ENCODE peak calls at places on chromosomes 7 and 10, in nine cellular contexts. A is astrocyte of the spinal cord, D is MCF 10A, J is AG09309, T is cardiac fibroblast, E is A549, H is retinal pigment epithelial cell, B is IMR-90, Y is endothelial cell. O is an unnamed sample.

GRCh38 chr10:6618340-6618739 is 38.3 kb upstream of the PRKCQ start:
- DNase-seq in A (no peak), D (no peak), J (no peak), T (no peak), E (no peak), H (no peak), B (no peak), Y (no peak), O (no peak)

GRCh38 chr7:109154748-109155147 is 585.1 kb downstream of the DNAJB9 start:
- DNase-seq in A (no peak), D (no peak), J (no peak), T (no peak), E (no peak), H (no peak), B (no peak), Y (no peak), O (no peak)

GRCh38 chr7:100888988-100889760 is at the start of gene UFSP1:
- DNase-seq in A (no peak), D (no peak), J (no peak), T (no peak), E (no peak), H (no peak), B (no peak), Y (peak), O (peak)

GRCh38 chr7:16918288-16918895 is 36.6 kb upstream of the AGR3 start:
- DNase-seq in A (peak), D (peak), J (no peak), T (peak), E (peak), H (no peak), B (peak), Y (peak), O (no peak)

GRCh38 chr7:81611040-81611439 is 158.8 kb downstream of the HGF start:
- DNase-seq in A (no peak), D (no peak), J (no peak), T (no peak), E (no peak), H (no peak), B (no peak), Y (no peak), O (no peak)

GRCh38 chr10:31188792-31189406 is 130.1 kb upstream of the ZEB1 start:
- DNase-seq in A (peak), D (no peak), J (no peak), T (no peak), E (no peak), H (no peak), B (peak), Y (no peak), O (no peak)

GRCh38 chr7:47500103-47500563 is 81.8 kb downstream of the TNS3 start:
- DNase-seq in A (no peak), D (no peak), J (no peak), T (no peak), E (peak), H (no peak), B (no peak), Y (no peak), O (no peak)

GRCh38 chr10:75276029-75276872 is 40.5 kb upstream of the COMTD1 start:
- DNase-seq in A (no peak), D (no peak), J (no peak), T (no peak), E (no peak), H (no peak), B (no peak), Y (no peak), O (no peak)

GRCh38 chr10:105733919-105734318 is 1092.8 kb downstream of the SORCS3 start:
- DNase-seq in A (no peak), D (no peak), J (no peak), T (no peak), E (no peak), H (no peak), B (no peak), Y (no peak), O (no peak)

GRCh38 chr7:92415225-92415624 is 32.1 kb upstream of the GATAD1 start:
- DNase-seq in A (no peak), D (no peak), J (no peak), T (peak), E (no peak), H (no peak), B (peak), Y (no peak), O (no peak)

GRCh38 chr7:69564454-69565417 is 33.5 kb upstream of the AUTS2 start:
- DNase-seq in A (peak), D (no peak), J (no peak), T (peak), E (no peak), H (no peak), B (no peak), Y (no peak), O (no peak)

GRCh38 chr7:22662031-22662430 is 65.0 kb upstream of the IL6 start:
- DNase-seq in A (no peak), D (no peak), J (no peak), T (no peak), E (no peak), H (no peak), B (peak), Y (no peak), O (no peak)

GRCh38 chr7:141558544-141559183 is 7.5 kb downstream of the AGK start:
- DNase-seq in A (peak), D (peak), J (no peak), T (peak), E (no peak), H (no peak), B (peak), Y (no peak), O (no peak)

GRCh38 chr7:134690016-134690415 is 43.4 kb downstream of the BPGM start:
- DNase-seq in A (peak), D (no peak), J (no peak), T (peak), E (peak), H (no peak), B (peak), Y (no peak), O (no peak)

GRCh38 chr10:6056411-6057135 is 5.6 kb downstream of the IL2RA start:
- DNase-seq in A (no peak), D (no peak), J (no peak), T (no peak), E (no peak), H (no peak), B (no peak), Y (no peak), O (no peak)

GRCh38 chr10:95867866-95868265 is 39.9 kb upstream of the CC2D2B start:
- DNase-seq in A (no peak), D (no peak), J (no peak), T (no peak), E (no peak), H (no peak), B (no peak), Y (no peak), O (no peak)

GRCh38 chr10:15419279-15419874 is 48.3 kb upstream of the FAM171A1 start:
- DNase-seq in A (peak), D (peak), J (no peak), T (peak), E (peak), H (peak), B (peak), Y (peak), O (peak)

GRCh38 chr7:121334875-121335648 is 6.3 kb downstream of the WNT16 start:
- DNase-seq in A (no peak), D (no peak), J (no peak), T (no peak), E (no peak), H (no peak), B (peak), Y (no peak), O (no peak)

GRCh38 chr7:128192497-128193142 is 48.5 kb upstream of the LEP start:
- DNase-seq in A (no peak), D (no peak), J (no peak), T (no peak), E (no peak), H (no peak), B (no peak), Y (no peak), O (no peak)

GRCh38 chr10:130014734-130015695 is 50.9 kb upstream of the EBF3 start:
- DNase-seq in A (no peak), D (no peak), J (no peak), T (no peak), E (no peak), H (no peak), B (no peak), Y (no peak), O (no peak)

GRCh38 chr7:128777156-128778123 is 1.8 kb upstream of the OPN1SW start:
- DNase-seq in A (peak), D (no peak), J (no peak), T (peak), E (no peak), H (no peak), B (peak), Y (no peak), O (no peak)

GRCh38 chr10:35442592-35442991 is 106.3 kb downstream of the CCNY start:
- DNase-seq in A (no peak), D (no peak), J (no peak), T (no peak), E (no peak), H (no peak), B (no peak), Y (no peak), O (no peak)
- TF ChIP-seq CTCF in A (no peak), D (no peak), J (no peak), T (no peak), E (no peak), H (no peak), B (no peak), Y (no peak), O (no peak)

GRCh38 chr10:9853405-9854010 is 1164.2 kb upstream of the CELF2 start:
- DNase-seq in A (no peak), D (no peak), J (no peak), T (peak), E (no peak), H (no peak), B (no peak), Y (no peak), O (peak)
- TF ChIP-seq CTCF in A (peak), D (no peak), J (no peak), T (peak), E (no peak), H (no peak), B (no peak), Y (no peak), O (no peak)

GRCh38 chr7:154916381-154917213 is 86.3 kb downstream of the PAXIP1 start:
- DNase-seq in A (no peak), D (no peak), J (no peak), T (no peak), E (no peak), H (no peak), B (no peak), Y (no peak), O (no peak)
- TF ChIP-seq CTCF in A (no peak), D (no peak), J (no peak), T (no peak), E (no peak), H (no peak), B (no peak), Y (no peak), O (no peak)

GRCh38 chr10:97631098-97631497 is 2.2 kb downstream of the MORN4 start:
- DNase-seq in A (no peak), D (no peak), J (no peak), T (no peak), E (no peak), H (no peak), B (peak), Y (no peak), O (no peak)

GRCh38 chr10:97632949-97633884 is at the start of gene MORN4:
- DNase-seq in A (peak), D (peak), J (peak), T (peak), E (peak), H (peak), B (peak), Y (peak), O (peak)

GRCh38 chr10:97629289-97629688 is 4.0 kb downstream of the MORN4 start:
- DNase-seq in A (no peak), D (no peak), J (no peak), T (no peak), E (no peak), H (no peak), B (no peak), Y (no peak), O (no peak)

GRCh38 chr10:97635577-97635976 is 2.3 kb upstream of the MORN4 start:
- DNase-seq in A (no peak), D (no peak), J (no peak), T (no peak), E (no peak), H (no peak), B (no peak), Y (no peak), O (no peak)

DNA sequence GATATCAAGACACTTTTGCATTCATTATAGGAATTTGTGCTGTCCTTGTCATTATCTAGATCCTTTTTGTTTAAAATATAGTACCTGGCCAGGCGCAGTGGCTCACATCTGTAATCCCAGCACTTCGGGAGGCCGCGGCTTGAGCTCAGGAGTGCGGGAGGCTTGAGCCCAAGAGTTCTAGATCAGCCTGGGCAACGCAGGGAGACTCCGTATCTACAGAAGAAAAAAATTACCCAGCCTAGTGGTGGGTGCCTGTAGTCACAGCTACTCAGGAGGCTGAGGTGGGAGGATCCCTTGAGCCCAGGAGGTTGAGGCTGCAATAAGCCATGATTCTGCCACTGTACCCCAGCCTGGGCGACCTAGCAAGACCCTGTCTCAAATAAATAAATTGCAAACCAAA is 621 bp upstream of the MORN4 start:
- DNase-seq in A (no peak), D (peak), J (no peak), T (peak), E (peak), H (no peak), B (no peak), Y (no peak), O (no peak)
- TF ChIP-seq CTCF in A (peak), D (peak), J (no peak), T (peak), E (peak), H (no peak), B (no peak), Y (peak), O (peak)

DNA sequence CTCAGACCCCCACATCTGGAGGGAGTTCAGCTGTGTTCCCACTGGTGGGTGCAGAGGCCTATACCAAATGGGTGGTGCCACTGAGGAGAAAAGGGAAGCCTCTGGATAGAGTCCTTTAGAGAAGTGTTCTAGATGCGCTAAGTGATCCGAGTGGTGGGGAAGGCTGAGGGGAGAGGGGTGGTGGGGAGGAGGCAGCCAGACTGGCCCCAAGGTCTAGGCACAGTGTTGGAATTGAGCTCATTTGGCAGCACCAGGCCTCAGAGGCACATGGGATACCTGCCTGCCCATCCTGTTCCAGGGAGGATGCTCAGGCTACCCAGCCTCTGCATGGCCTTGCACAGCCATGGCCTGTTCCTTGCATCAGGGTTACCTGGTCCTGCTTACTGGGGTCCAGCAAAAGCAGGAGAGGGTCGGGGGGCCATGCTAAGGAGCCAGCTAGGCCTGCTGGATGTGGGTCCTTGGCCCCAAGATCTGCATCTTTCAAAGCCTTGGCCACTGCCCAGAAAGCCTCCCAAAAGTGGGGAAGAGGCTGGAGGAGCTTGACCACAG is 99.6 kb downstream of the NEURL1 start:
- DNase-seq in A (no peak), D (no peak), J (no peak), T (no peak), E (no peak), H (no peak), B (no peak), Y (no peak), O (no peak)
- TF ChIP-seq CTCF in A (no peak), D (no peak), J (no peak), T (no peak), E (no peak), H (no peak), B (no peak), Y (peak), O (no peak)

GRCh38 chr10:71708897-71709882 is 10.4 kb downstream of the C10orf105 start:
- DNase-seq in A (no peak), D (no peak), J (no peak), T (no peak), E (no peak), H (no peak), B (no peak), Y (no peak), O (no peak)
- TF ChIP-seq CTCF in A (no peak), D (no peak), J (peak), T (no peak), E (no peak), H (no peak), B (no peak), Y (no peak), O (no peak)

GRCh38 chr10:72322030-72322279 is 32.8 kb downstream of the DNAJB12 start:
- DNase-seq in A (no peak), D (no peak), J (no peak), T (no peak), E (no peak), H (no peak), B (no peak), Y (no peak), O (no peak)

GRCh38 chr10:72320676-72321247 is 34.0 kb downstream of the DNAJB12 start:
- DNase-seq in A (peak), D (peak), J (peak), T (peak), E (peak), H (peak), B (peak), Y (no peak), O (peak)

GRCh38 chr10:72321248-72322029 is 33.3 kb downstream of the DNAJB12 start:
- DNase-seq in A (no peak), D (no peak), J (no peak), T (no peak), E (no peak), H (no peak), B (no peak), Y (no peak), O (no peak)

GRCh38 chr10:72318383-72319262 is 36.1 kb downstream of the DNAJB12 start:
- DNase-seq in A (peak), D (peak), J (no peak), T (peak), E (no peak), H (no peak), B (no peak), Y (no peak), O (no peak)

GRCh38 chr10:72319416-72320254 is 35.1 kb downstream of the DNAJB12 start:
- DNase-seq in A (peak), D (peak), J (peak), T (peak), E (peak), H (no peak), B (peak), Y (peak), O (peak)
- TF ChIP-seq CTCF in A (no peak), D (no peak), J (no peak), T (no peak), E (no peak), H (no peak), B (no peak), Y (no peak), O (no peak)

GRCh38 chr10:62540389-62540788 is 166.2 kb downstream of the ZNF365 start:
- DNase-seq in A (no peak), D (no peak), J (no peak), T (peak), E (no peak), H (no peak), B (no peak), Y (no peak), O (no peak)

GRCh38 chr10:62543981-62544380 is 169.8 kb downstream of the ZNF365 start:
- DNase-seq in A (no peak), D (no peak), J (no peak), T (no peak), E (no peak), H (no peak), B (no peak), Y (no peak), O (no peak)

GRCh38 chr10:62543566-62543965 is 169.4 kb downstream of the ZNF365 start:
- DNase-seq in A (no peak), D (no peak), J (no peak), T (peak), E (no peak), H (no peak), B (no peak), Y (no peak), O (no peak)

GRCh38 chr10:62545155-62545554 is 171.0 kb downstream of the ZNF365 start:
- DNase-seq in A (no peak), D (no peak), J (no peak), T (no peak), E (no peak), H (no peak), B (no peak), Y (no peak), O (no peak)

DNA sequence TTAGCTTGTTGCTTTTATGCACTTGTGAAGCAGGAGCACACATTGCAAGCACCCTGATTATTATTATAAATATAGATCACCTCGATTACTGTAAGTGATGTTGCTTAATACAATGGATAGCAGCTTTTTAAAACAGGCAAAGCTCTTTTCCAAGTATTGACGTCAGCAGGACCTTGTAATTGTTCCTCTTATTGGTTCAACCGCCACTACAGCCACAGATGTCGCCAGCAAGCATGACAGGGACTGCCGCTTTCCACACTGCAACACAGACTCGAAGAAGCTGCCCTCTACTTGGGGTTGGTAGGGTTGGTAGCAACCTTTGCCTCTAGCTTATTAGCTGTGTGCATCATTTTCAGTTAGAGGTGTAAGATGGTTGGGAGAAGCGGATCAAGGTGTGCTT is 167.6 kb downstream of the ZNF365 start:
- DNase-seq in A (no peak), D (no peak), J (no peak), T (no peak), E (no peak), H (no peak), B (no peak), Y (no peak), O (no peak)
- TF ChIP-seq CTCF in A (no peak), D (no peak), J (no peak), T (no peak), E (no peak), H (no peak), B (no peak), Y (no peak), O (no peak)

O was measured in glutamatergic neuron.